ENCODE peak calls at places on chromosome X, in five cellular contexts. S is NT2/D1, G is cardiac muscle cell, Q is iPS DF 6.9, Y is endodermal cell. N is an unnamed sample.

GRCh38 chrX:46967547-46967946 is 55.3 kb downstream of the JADE3 start:
- DNase-seq in S (no peak), G (no peak), Y (no peak), Q (no peak), N (no peak)

GRCh38 chrX:48835524-48836329 is at the start of gene PCSK1N:
- DNase-seq in G (no peak), Y (peak; percentile 61), S (no peak), Q (no peak), N (peak; percentile 88)

GRCh38 chrX:14922437-14922836 is 49.2 kb downstream of the MOSPD2 start:
- DNase-seq in S (no peak), G (peak; percentile 0), Q (no peak), Y (no peak), N (no peak)

GRCh38 chrX:129238011-129238410 is 285.3 kb downstream of the SMARCA1 start:
- DNase-seq in S (no peak), Q (no peak), Y (no peak), G (no peak), N (no peak)

GRCh38 chrX:100263650-100264049 is 146.4 kb downstream of the PCDH19 start:
- DNase-seq in G (no peak), Y (no peak), S (no peak), Q (no peak), N (no peak)

GRCh38 chrX:111375747-111376146 is 36.2 kb downstream of the DCX start:
- DNase-seq in G (peak; percentile 71), Y (no peak), Q (no peak), S (peak; percentile 20), N (no peak)

GRCh38 chrX:49184294-49185061 is 1.7 kb downstream of the PRICKLE3 start:
- DNase-seq in Y (peak; percentile 97), S (peak; percentile 91), Q (no peak), G (peak; percentile 93), N (peak; percentile 97)

GRCh38 chrX:149506349-149506748 is 1.2 kb upstream of the IDS start:
- DNase-seq in Y (no peak), S (no peak), G (no peak), Q (no peak), N (no peak)

GRCh38 chrX:123422875-123423274 is 238.8 kb downstream of the GRIA3 start:
- DNase-seq in Q (no peak), Y (peak; percentile 51), G (peak; percentile 32), S (peak; percentile 8), N (no peak)

GRCh38 chrX:41478397-41478911 is 31.3 kb downstream of the NYX start:
- DNase-seq in G (no peak), Y (peak; percentile 48), Q (no peak), S (no peak), N (no peak)

GRCh38 chrX:118595501-118596042 is 100.0 kb downstream of the DOCK11 start:
- DNase-seq in Q (no peak), G (no peak), S (no peak), Y (no peak), N (no peak)

GRCh38 chrX:45749375-45749774 is 548.7 kb upstream of the DIPK2B start:
- DNase-seq in Y (no peak), S (no peak), G (no peak), Q (no peak), N (no peak)

GRCh38 chrX:154064637-154065435 is 32.7 kb downstream of the MECP2 start:
- DNase-seq in Q (no peak), S (no peak), G (peak; percentile 3), Y (no peak), N (no peak)

GRCh38 chrX:135295944-135296305 is 13.4 kb upstream of the ETDC start:
- DNase-seq in G (no peak), Y (no peak), Q (no peak), S (no peak), N (no peak)

GRCh38 chrX:10444204-10444603 is 176.2 kb downstream of the MID1 start:
- DNase-seq in Q (no peak), S (no peak), G (no peak), Y (no peak), N (no peak)

GRCh38 chrX:68238568-68238967 is 194.7 kb downstream of the OPHN1 start:
- DNase-seq in S (peak; percentile 11), Y (peak; percentile 79), G (no peak), Q (no peak), N (no peak)

GRCh38 chrX:120741452-120741851 is 111.6 kb upstream of the C1GALT1C1 start:
- DNase-seq in S (no peak), Y (no peak), G (no peak), Q (no peak), N (no peak)

GRCh38 chrX:67604979-67605703 is 61.3 kb downstream of the AR start:
- DNase-seq in Y (no peak), Q (no peak), G (no peak), S (peak; percentile 43), N (no peak)

GRCh38 chrX:149248073-149248625 is 257.0 kb downstream of the IDS start:
- DNase-seq in Q (no peak), G (no peak), S (no peak), Y (no peak), N (no peak)

GRCh38 chrX:139532834-139533233 is 2.3 kb downstream of the F9 start:
- DNase-seq in Y (no peak), S (no peak), Q (no peak), G (no peak), N (no peak)

GRCh38 chrX:130120321-130120731 is 10.0 kb upstream of the ELF4 start:
- DNase-seq in Y (peak; percentile 78), S (no peak), G (peak; percentile 35), Q (no peak), N (peak; percentile 70)

GRCh38 chrX:153351981-153352380 is 18.0 kb downstream of the ZNF275 start:
- DNase-seq in Q (no peak), S (no peak), G (no peak), Y (no peak), N (no peak)

GRCh38 chrX:47235691-47236103 is 2.9 kb downstream of the USP11 start:
- DNase-seq in Q (no peak), G (no peak), S (no peak), Y (no peak), N (no peak)

GRCh38 chrX:30275498-30275897 is 28.6 kb downstream of the MAGEB1 start:
- DNase-seq in S (no peak), G (peak; percentile 19), Y (no peak), Q (peak; percentile 0), N (no peak)

GRCh38 chrX:14362731-14363130 is 166.6 kb upstream of the GLRA2 start:
- DNase-seq in Y (no peak), S (no peak), G (no peak), Q (no peak), N (no peak)

DNA sequence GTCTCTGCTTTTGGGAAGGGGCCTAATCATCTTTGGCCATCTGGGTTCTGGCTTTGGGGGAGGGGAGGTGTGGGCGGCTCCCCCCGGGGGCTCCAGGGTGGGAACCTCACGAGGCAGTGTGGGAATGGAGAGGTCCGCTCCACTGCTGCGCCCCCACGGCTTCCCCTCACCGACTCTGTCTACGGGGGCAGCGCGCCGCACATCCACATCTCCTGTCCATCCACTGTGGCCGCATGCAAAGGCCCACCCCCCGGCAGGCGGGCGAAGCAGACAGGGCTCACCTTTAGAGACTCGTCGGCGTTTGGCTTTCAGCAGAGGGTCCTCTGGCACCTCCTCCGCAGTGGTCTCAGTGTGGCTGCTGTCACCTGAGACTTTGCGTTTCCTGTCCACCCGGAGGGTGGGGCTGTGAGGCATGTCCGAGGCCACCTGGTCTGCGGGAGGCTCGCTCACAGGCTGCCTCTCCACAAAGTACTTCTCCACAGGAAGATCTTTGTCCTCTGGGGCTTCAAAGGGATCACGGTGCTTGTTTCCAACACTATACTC is 33.6 kb downstream of the BCOR start:
- DNase-seq in Q (no peak), S (no peak), G (no peak), Y (peak; percentile 77), N (no peak)
- H3K36me3 ChIP-seq in Q (peaks cover 19% of the 10 kb centered on the region), S (peaks cover 94% of the 10 kb centered on the region), G (peaks cover 39% of the 10 kb centered on the region), Y (peaks cover 55% of the 10 kb centered on the region), N (peaks cover 16% of the 10 kb centered on the region)

DNA sequence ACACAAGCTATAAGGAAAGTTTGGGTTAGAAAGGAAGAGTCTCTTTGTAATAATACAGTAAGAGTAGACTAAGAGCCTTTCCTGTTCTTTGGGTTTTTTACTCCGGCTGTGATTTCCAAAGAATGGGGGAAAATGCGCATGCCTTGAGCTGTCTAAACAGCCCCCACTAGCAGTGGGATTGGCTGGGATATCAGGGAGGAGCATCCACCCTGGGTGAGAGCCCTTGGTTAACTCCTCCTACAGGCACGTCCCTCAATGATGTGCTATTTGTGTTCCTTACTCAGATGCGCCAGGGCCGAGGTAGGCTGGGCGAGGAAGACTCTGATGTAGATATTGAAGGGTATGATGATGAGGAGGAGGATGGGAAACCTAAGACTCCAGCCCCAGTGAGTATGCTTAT is 74.0 kb upstream of the OGT start:
- DNase-seq in G (no peak), S (peak; percentile 46), Y (no peak), Q (no peak), N (no peak)
- H3K36me3 ChIP-seq in G (peaks cover 24% of the 10 kb centered on the region), S (peaks cover 94% of the 10 kb centered on the region), Y (peaks cover 84% of the 10 kb centered on the region), Q (peaks cover 14% of the 10 kb centered on the region), N (peaks cover 28% of the 10 kb centered on the region)

DNA sequence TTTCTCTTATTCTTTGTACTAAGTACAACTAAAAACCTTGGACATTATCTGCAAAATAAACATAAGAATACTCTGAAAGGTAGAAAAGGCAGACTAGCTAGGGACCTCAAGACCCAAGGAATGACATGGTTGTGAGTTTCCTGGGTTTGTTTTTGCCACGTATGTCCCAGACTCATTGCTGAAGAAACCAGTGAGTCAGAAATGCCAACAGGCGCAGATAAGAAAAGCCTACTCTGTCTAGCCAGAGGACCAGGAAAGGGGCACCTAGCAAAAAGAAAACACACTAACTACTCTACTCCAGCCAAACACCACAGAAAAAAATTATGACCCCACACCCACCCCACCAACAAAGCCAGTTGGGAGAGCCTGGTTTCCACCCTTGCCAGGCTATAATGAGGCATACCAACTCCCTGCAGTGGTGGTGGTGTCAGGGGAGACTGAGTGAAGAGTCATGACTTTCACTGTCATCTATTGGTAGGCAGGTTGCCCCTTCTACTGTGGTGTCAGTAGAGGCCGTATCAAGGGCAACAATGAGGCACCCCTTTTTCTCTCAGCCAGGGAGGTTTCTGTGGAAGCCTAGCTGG is 10.9 kb downstream of the MTMR1 start:
- DNase-seq in Y (no peak), S (no peak), Q (no peak), G (no peak), N (no peak)
- H3K36me3 ChIP-seq in Y (peaks cover 14% of the 10 kb centered on the region), S (no peaks in the 10 kb centered on the region), Q (no peaks in the 10 kb centered on the region), G (peaks cover 2% of the 10 kb centered on the region), N (no peaks in the 10 kb centered on the region)

DNA sequence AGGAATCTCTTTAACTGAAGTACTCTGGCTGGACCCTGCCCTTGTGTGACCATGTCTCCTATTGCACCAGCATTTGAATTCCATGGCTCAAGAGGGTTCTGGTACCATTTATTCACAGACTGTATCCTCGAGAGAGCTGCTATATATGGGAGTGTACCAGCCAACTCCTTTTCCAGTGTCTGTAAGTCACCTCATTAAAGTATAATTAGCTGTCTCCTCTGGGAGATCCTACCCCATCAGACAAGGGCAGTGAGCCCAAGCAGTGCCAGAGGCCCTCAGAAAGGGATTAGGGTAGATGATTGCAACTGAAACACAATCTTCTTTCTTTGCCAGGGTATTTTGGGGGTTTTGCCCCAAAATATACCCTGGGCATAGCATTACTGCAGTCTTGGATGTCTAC is 31.6 kb downstream of the GNL3L start:
- DNase-seq in Q (no peak), S (no peak), G (no peak), Y (no peak), N (no peak)
- H3K36me3 ChIP-seq in Q (peaks cover 12% of the 10 kb centered on the region), S (peaks cover 79% of the 10 kb centered on the region), G (no peaks in the 10 kb centered on the region), Y (peaks cover 39% of the 10 kb centered on the region), N (peaks cover 6% of the 10 kb centered on the region)

DNA sequence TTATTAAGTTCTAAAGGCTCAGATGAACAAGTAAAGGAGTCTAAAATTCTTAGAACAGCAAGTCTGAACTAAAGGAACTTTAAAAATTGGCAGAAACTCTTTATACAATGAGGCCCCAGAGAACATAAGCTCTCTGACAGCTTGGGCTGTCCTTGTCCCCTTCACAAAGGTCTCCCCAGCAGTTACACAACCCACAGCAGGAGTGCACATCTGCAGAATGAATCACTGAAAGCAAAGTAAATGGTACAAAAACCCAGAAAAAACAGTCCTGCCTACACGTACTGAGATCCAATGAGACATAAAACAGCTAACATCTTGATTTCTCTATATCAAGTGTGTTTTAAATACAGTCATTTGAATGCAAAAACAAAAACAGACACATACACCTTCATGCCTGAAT is 18.7 kb downstream of the RBBP7 start:
- DNase-seq in G (no peak), Q (no peak), S (no peak), Y (no peak), N (no peak)
- H3K36me3 ChIP-seq in G (peaks cover 79% of the 10 kb centered on the region), Q (peaks cover 6% of the 10 kb centered on the region), S (peaks cover 80% of the 10 kb centered on the region), Y (peaks cover 75% of the 10 kb centered on the region), N (peaks cover 2% of the 10 kb centered on the region)

N was measured in kidney.